ENCODE peak calls at places on chromosomes 16 and 17, in ten cellular contexts. L, P, Q, S, Z, R, F, N, E and K are unnamed samples.

GRCh38 chr17:75872434-75873351 is 5.7 kb downstream of the TRIM47 start:
- DNase-seq in L (peak; percentile 92), P (peak; percentile 88), Q (peak; percentile 83), S (peak; percentile 86), Z (peak; percentile 93), R (peak; percentile 80), F (peak; percentile 67), N (peak; percentile 87), E (peak; percentile 89), K (no peak)

GRCh38 chr17:39705786-39706348 is 6.0 kb downstream of the ERBB2 start:
- DNase-seq in L (no peak), P (peak; percentile 83), Q (no peak), S (peak; percentile 92), Z (no peak), R (peak; percentile 88), F (no peak), N (peak; percentile 85), E (no peak), K (peak; percentile 95)

GRCh38 chr17:50096092-50096491 is 941 bp downstream of the PDK2 start:
- DNase-seq in L (no peak), P (peak; percentile 59), Q (no peak), S (no peak), Z (no peak), R (no peak), F (no peak), N (no peak), E (no peak), K (no peak)

GRCh38 chr17:20922128-20922670 is 120.6 kb downstream of the USP22 start:
- DNase-seq in L (peak; percentile 40), P (no peak), Q (peak; percentile 41), S (no peak), Z (no peak), R (peak; percentile 23), F (no peak), N (no peak), E (no peak), K (no peak)

GRCh38 chr17:64457156-64457555 is 8.2 kb downstream of the MILR1 start:
- DNase-seq in L (peak; percentile 39), P (no peak), Q (no peak), S (no peak), Z (no peak), R (no peak), F (no peak), N (no peak), E (no peak), K (no peak)

GRCh38 chr17:59299400-59300092 is 31.9 kb upstream of the YPEL2 start:
- DNase-seq in L (peak; percentile 3), P (no peak), Q (no peak), S (no peak), Z (no peak), R (no peak), F (no peak), N (no peak), E (no peak), K (peak; percentile 76)

GRCh38 chr16:14378131-14378551 is 251.9 kb downstream of the PARN start:
- DNase-seq in L (peak; percentile 70), P (no peak), Q (no peak), S (no peak), Z (no peak), R (peak; percentile 91), F (no peak), N (no peak), E (no peak), K (no peak)

GRCh38 chr17:63358111-63358839 is 87.8 kb downstream of the CYB561 start:
- DNase-seq in L (peak; percentile 78), P (no peak), Q (no peak), S (no peak), Z (no peak), R (no peak), F (no peak), N (no peak), E (no peak), K (no peak)

GRCh38 chr16:3580686-3581085 is 3.5 kb upstream of the NLRC3 start:
- DNase-seq in L (no peak), P (no peak), Q (peak; percentile 43), S (no peak), Z (no peak), R (no peak), F (no peak), N (no peak), E (peak; percentile 34), K (no peak)

GRCh38 chr16:14527411-14528044 is 102.5 kb downstream of the PARN start:
- DNase-seq in L (peak; percentile 92), P (no peak), Q (peak; percentile 58), S (no peak), Z (no peak), R (no peak), F (peak; percentile 28), N (no peak), E (no peak), K (no peak)

GRCh38 chr16:86479419-86479818 is 30.9 kb upstream of the FOXF1 start:
- DNase-seq in L (no peak), P (no peak), Q (no peak), S (peak; percentile 17), Z (no peak), R (no peak), F (no peak), N (no peak), E (no peak), K (no peak)

GRCh38 chr17:6465206-6466003 is 21.1 kb downstream of the PIMREG start:
- DNase-seq in L (no peak), P (peak; percentile 20), Q (no peak), S (no peak), Z (no peak), R (no peak), F (no peak), N (no peak), E (peak; percentile 16), K (no peak)

GRCh38 chr17:12081720-12082119 is 61.0 kb downstream of the MAP2K4 start:
- DNase-seq in L (no peak), P (no peak), Q (no peak), S (no peak), Z (no peak), R (no peak), F (no peak), N (no peak), E (peak; percentile 28), K (no peak)

GRCh38 chr16:64469906-64470702 is 651.8 kb downstream of the CDH11 start:
- DNase-seq in L (peak; percentile 24), P (no peak), Q (no peak), S (no peak), Z (no peak), R (no peak), F (no peak), N (no peak), E (peak; percentile 59), K (no peak)

GRCh38 chr16:64470916-64471315 is 650.9 kb downstream of the CDH11 start:
- DNase-seq in L (no peak), P (no peak), Q (no peak), S (no peak), Z (no peak), R (no peak), F (no peak), N (no peak), E (no peak), K (no peak)

GRCh38 chr16:64469351-64469750 is 652.5 kb downstream of the CDH11 start:
- DNase-seq in L (no peak), P (no peak), Q (no peak), S (no peak), Z (no peak), R (no peak), F (no peak), N (no peak), E (no peak), K (no peak)

GRCh38 chr16:64468515-64469090 is 653.3 kb downstream of the CDH11 start:
- DNase-seq in L (no peak), P (no peak), Q (no peak), S (no peak), Z (no peak), R (no peak), F (no peak), N (no peak), E (no peak), K (no peak)
- H3K4me3 ChIP-seq in L (no peak overlapping the region), P (no peak overlapping the region), Q (no peak overlapping the region), S (no peak overlapping the region), Z (no peak overlapping the region), R (no peak overlapping the region), F (no peak overlapping the region), N (no peak overlapping the region), E (no peak overlapping the region), K (no peak overlapping the region)

DNA sequence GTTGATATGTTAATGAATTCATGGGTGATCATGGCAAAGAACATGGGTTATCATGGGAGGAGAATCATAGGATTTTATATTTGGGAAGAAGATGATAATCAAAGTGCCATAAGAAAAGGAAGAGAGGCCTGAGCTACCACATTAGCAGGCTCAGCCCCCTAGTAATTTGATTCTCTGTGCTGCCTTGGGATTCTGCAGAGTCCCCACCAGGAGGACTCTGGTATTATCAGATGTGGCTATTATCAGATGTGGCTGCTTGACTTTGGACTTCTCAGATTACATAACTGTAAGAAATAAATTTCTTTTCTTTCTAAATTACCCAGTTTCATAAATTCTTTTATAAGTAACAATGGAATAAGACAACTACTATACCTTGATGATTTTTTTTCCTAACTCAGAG is 137.6 kb downstream of the ITFG1 start:
- DNase-seq in L (no peak), P (no peak), Q (no peak), S (no peak), Z (no peak), R (no peak), F (no peak), N (no peak), E (no peak), K (no peak)
- TF ChIP-seq CTCF in L (no peak), P (no peak), Q (no peak), S (no peak), Z (no peak), R (peak; percentile 26), F (no peak), N (no peak), E (no peak), K (no peak)

GRCh38 chr16:31093132-31093703 is 1.4 kb downstream of the VKORC1 start:
- DNase-seq in L (peak; percentile 27), P (no peak), Q (no peak), S (no peak), Z (no peak), R (peak; percentile 54), F (no peak), N (peak; percentile 34), E (peak; percentile 59), K (no peak)
- H3K4me3 ChIP-seq in L (peak overlapping the region; percentile 99), P (no peak overlapping the region), Q (no peak overlapping the region), S (peak overlapping the region; percentile 80), Z (peak overlapping the region; percentile 87), R (peak overlapping the region; percentile 98), F (no peak overlapping the region), N (no peak overlapping the region), E (peak overlapping the region; percentile 98), K (peak overlapping the region; percentile 99)

DNA sequence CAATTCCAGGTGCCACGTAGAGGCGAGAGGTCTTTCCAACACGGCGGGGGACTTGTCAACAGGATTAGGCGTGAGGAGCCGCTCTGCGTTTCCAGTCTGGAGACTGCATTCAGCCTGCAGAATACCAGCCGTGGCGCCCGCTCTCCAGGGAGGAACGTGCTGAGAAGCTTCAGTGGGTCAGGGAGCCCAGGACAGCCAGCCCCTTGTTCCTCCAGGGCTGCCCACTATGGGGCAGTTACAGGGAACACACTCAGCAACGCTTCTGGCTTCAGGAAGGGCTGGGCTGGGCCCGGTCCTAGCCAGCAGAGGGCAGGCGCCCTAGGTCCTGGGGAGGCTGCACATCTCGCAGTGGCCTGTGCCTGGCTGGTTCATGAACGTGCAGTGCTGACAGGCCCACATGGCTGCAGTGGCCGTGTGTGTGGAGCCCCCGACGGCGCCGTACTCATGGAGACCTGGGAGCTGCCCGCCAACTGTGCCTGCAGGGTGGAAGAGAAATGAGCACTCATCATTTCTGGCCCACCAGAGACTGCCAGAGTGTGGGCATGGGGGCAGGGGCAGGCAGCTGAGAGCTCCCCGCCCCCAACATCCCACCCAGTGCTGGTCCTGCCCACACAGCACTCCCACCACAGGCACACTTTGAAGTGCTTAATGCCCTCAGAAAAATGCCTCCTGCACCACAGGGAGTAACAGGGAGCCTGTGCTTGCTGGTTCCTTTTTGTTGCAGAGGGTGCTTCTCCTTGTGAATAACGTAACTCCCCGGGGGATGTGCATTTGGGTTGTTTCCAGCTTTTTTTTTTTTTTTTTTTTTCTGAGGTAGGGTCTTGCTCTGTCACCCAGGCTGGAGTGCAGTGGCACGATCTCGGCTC is 7.0 kb upstream of the FAAP100 start:
- DNase-seq in L (no peak), P (no peak), Q (no peak), S (no peak), Z (no peak), R (no peak), F (no peak), N (no peak), E (peak; percentile 27), K (no peak)
- TF ChIP-seq CTCF in L (peak; percentile 39), P (no peak), Q (no peak), S (no peak), Z (no peak), R (peak; percentile 31), F (no peak), N (no peak), E (no peak), K (peak; percentile 16)